ENCODE peak calls at places on chromosomes 5 and 9, in seven cellular contexts. One of them, this sample, is unnamed.

GRCh38 chr5:177987326-177987725 is 8.7 kb downstream of the PROP1 start:
- DNase-seq in GM13977: no peak
- DNase-seq in stimulated activated CD4-positive, alpha-beta T cell treated with anti-CD3 and anti-CD28 coated beads, Interleukin-2, amount 100 ng/mL, for 4 hours: no peak
- DNase-seq in Right ventricle myocardium superior: no peak
- DNase-seq in KG1: no peak
- DNase-seq in esophagus squamous epithelium: no peak
- DNase-seq in heart right ventricle: no peak
- DNase-seq in this sample: no peak

GRCh38 chr5:178192244-178192643 is 5.1 kb upstream of the GMCL2 start:
- DNase-seq in GM13977: no peak
- DNase-seq in stimulated activated CD4-positive, alpha-beta T cell treated with anti-CD3 and anti-CD28 coated beads, Interleukin-2, amount 100 ng/mL, for 4 hours: no peak
- DNase-seq in Right ventricle myocardium superior: no peak
- DNase-seq in KG1: no peak
- DNase-seq in esophagus squamous epithelium: no peak
- DNase-seq in heart right ventricle: no peak
- DNase-seq in this sample: no peak

GRCh38 chr5:135304352-135305221 is 94.4 kb downstream of the MACROH2A1 start:
- DNase-seq in GM13977: no peak
- DNase-seq in stimulated activated CD4-positive, alpha-beta T cell treated with anti-CD3 and anti-CD28 coated beads, Interleukin-2, amount 100 ng/mL, for 4 hours: no peak
- DNase-seq in Right ventricle myocardium superior: no peak
- DNase-seq in KG1: no peak
- DNase-seq in esophagus squamous epithelium: no peak
- DNase-seq in heart right ventricle: no peak
- DNase-seq in this sample: no peak

GRCh38 chr5:170429014-170429413 is 39.8 kb upstream of the KCNMB1 start:
- DNase-seq in GM13977: no peak
- DNase-seq in stimulated activated CD4-positive, alpha-beta T cell treated with anti-CD3 and anti-CD28 coated beads, Interleukin-2, amount 100 ng/mL, for 4 hours: no peak
- DNase-seq in Right ventricle myocardium superior: no peak
- DNase-seq in KG1: no peak
- DNase-seq in esophagus squamous epithelium: no peak
- DNase-seq in heart right ventricle: no peak
- DNase-seq in this sample: no peak

GRCh38 chr9:92592946-92593860 is 57.4 kb upstream of the ECM2 start:
- DNase-seq in GM13977: no peak
- DNase-seq in stimulated activated CD4-positive, alpha-beta T cell treated with anti-CD3 and anti-CD28 coated beads, Interleukin-2, amount 100 ng/mL, for 4 hours: no peak
- DNase-seq in Right ventricle myocardium superior: no peak
- DNase-seq in KG1: no peak
- DNase-seq in esophagus squamous epithelium: no peak
- DNase-seq in heart right ventricle: no peak
- DNase-seq in this sample: no peak

GRCh38 chr5:97135868-97136267 is 6.5 kb downstream of the LIX1 start:
- DNase-seq in GM13977: no peak
- DNase-seq in stimulated activated CD4-positive, alpha-beta T cell treated with anti-CD3 and anti-CD28 coated beads, Interleukin-2, amount 100 ng/mL, for 4 hours: no peak
- DNase-seq in Right ventricle myocardium superior: no peak
- DNase-seq in KG1: no peak
- DNase-seq in esophagus squamous epithelium: no peak
- DNase-seq in heart right ventricle: no peak
- DNase-seq in this sample: no peak

GRCh38 chr9:93307468-93308157 is 123.7 kb downstream of the WNK2 start:
- DNase-seq in GM13977: no peak
- DNase-seq in stimulated activated CD4-positive, alpha-beta T cell treated with anti-CD3 and anti-CD28 coated beads, Interleukin-2, amount 100 ng/mL, for 4 hours: no peak
- DNase-seq in Right ventricle myocardium superior: peak
- DNase-seq in KG1: no peak
- DNase-seq in esophagus squamous epithelium: no peak
- DNase-seq in heart right ventricle: peak
- DNase-seq in this sample: no peak

GRCh38 chr5:3027866-3028635 is 276.6 kb upstream of the IRX2 start:
- DNase-seq in GM13977: no peak
- DNase-seq in stimulated activated CD4-positive, alpha-beta T cell treated with anti-CD3 and anti-CD28 coated beads, Interleukin-2, amount 100 ng/mL, for 4 hours: no peak
- DNase-seq in Right ventricle myocardium superior: no peak
- DNase-seq in KG1: no peak
- DNase-seq in esophagus squamous epithelium: no peak
- DNase-seq in heart right ventricle: no peak
- DNase-seq in this sample: no peak

GRCh38 chr9:109117856-109118801 is 1.6 kb downstream of the TMEM245 start:
- DNase-seq in GM13977: no peak
- DNase-seq in stimulated activated CD4-positive, alpha-beta T cell treated with anti-CD3 and anti-CD28 coated beads, Interleukin-2, amount 100 ng/mL, for 4 hours: peak
- DNase-seq in Right ventricle myocardium superior: peak
- DNase-seq in KG1: no peak
- DNase-seq in esophagus squamous epithelium: no peak
- DNase-seq in heart right ventricle: no peak
- DNase-seq in this sample: peak

This sample was measured in germinal center.